ENCODE peak calls at places on chromosome X, in six cellular contexts. R is cardiac muscle cell, F is left ventricle myocardium superior, N is frontal cortex, A is lower lobe of right lung, U is bronchial epithelial cell. K is an unnamed sample.

GRCh38 chrX:44935640-44936039 is 62.7 kb downstream of the KDM6A start:
- DNase-seq in R (no peak), F (no peak), N (no peak), A (no peak), U (peak), K (peak)

GRCh38 chrX:104343408-104344129 is 88.8 kb upstream of the ESX1 start:
- DNase-seq in R (peak), F (no peak), N (no peak), A (no peak), U (peak), K (no peak)

GRCh38 chrX:53281321-53281822 is at the start of gene IQSEC2:
- DNase-seq in R (peak), F (peak), N (no peak), A (peak), U (peak), K (peak)

GRCh38 chrX:9258346-9259104 is 206.3 kb upstream of the TBL1X start:
- DNase-seq in R (no peak), F (no peak), N (no peak), A (no peak), U (no peak), K (no peak)

GRCh38 chrX:15336023-15336413 is 695 bp upstream of the PIGA start:
- DNase-seq in R (peak), F (no peak), N (no peak), A (peak), U (peak), K (peak)

GRCh38 chrX:49915352-49916222 is 6.8 kb upstream of the CLCN5 start:
- DNase-seq in R (peak), F (no peak), N (peak), A (no peak), U (peak), K (no peak)

GRCh38 chrX:153065389-153065788 is 6.9 kb upstream of the PNMA6A start:
- DNase-seq in R (no peak), F (no peak), N (no peak), A (no peak), U (no peak), K (no peak)

GRCh38 chrX:46727445-46727844 is 31.5 kb downstream of the SLC9A7 start:
- DNase-seq in R (no peak), F (no peak), N (no peak), A (no peak), U (no peak), K (peak)

GRCh38 chrX:40807384-40807783 is 72.0 kb upstream of the MED14 start:
- DNase-seq in R (no peak), F (no peak), N (no peak), A (no peak), U (no peak), K (no peak)

GRCh38 chrX:141638601-141639000 is 49.1 kb downstream of the SPANXA2 start:
- DNase-seq in R (no peak), F (no peak), N (no peak), A (no peak), U (no peak), K (no peak)

GRCh38 chrX:100980608-100981497 is 11.3 kb downstream of the ARL13A start:
- DNase-seq in R (no peak), F (no peak), N (no peak), A (peak), U (peak), K (no peak)

GRCh38 chrX:31340587-31340986 is 268.7 kb upstream of the FTHL17 start:
- DNase-seq in R (no peak), F (no peak), N (no peak), A (no peak), U (no peak), K (no peak)

GRCh38 chrX:18983711-18984380 is at the start of gene PHKA2:
- DNase-seq in R (peak), F (peak), N (no peak), A (peak), U (no peak), K (peak)

GRCh38 chrX:103376118-103376978 is at the start of gene BEX3:
- DNase-seq in R (peak), F (peak), N (peak), A (peak), U (no peak), K (peak)

GRCh38 chrX:154135458-154136229 is 8.4 kb upstream of the OPN1LW start:
- DNase-seq in R (no peak), F (no peak), N (no peak), A (no peak), U (no peak), K (no peak)

GRCh38 chrX:11105080-11105479 is 6.1 kb upstream of the HCCS start:
- DNase-seq in R (no peak), F (no peak), N (no peak), A (no peak), U (peak), K (no peak)

GRCh38 chrX:16466640-16467432 is 183.1 kb upstream of the S100G start:
- DNase-seq in R (no peak), F (no peak), N (no peak), A (no peak), U (peak), K (no peak)

GRCh38 chrX:154000051-154000450 is 19.7 kb downstream of the IRAK1 start:
- DNase-seq in R (no peak), F (no peak), N (no peak), A (no peak), U (peak), K (no peak)

GRCh38 chrX:8364369-8365141 is 100.1 kb upstream of the VCX3B start:
- DNase-seq in R (peak), F (peak), N (no peak), A (peak), U (peak), K (no peak)

GRCh38 chrX:13893826-13894225 is 76.9 kb upstream of the GPM6B start:
- DNase-seq in R (no peak), F (peak), N (no peak), A (no peak), U (no peak), K (no peak)

GRCh38 chrX:11412715-11413623 is 119.8 kb downstream of the AMELX start:
- DNase-seq in R (no peak), F (no peak), N (no peak), A (no peak), U (no peak), K (no peak)

GRCh38 chrX:34426334-34426733 is 230.8 kb downstream of the TMEM47 start:
- DNase-seq in R (peak), F (no peak), N (no peak), A (no peak), U (peak), K (peak)

GRCh38 chrX:42415636-42416035 is 362.3 kb downstream of the PPP1R2C start:
- DNase-seq in R (no peak), F (no peak), N (no peak), A (no peak), U (no peak), K (no peak)

GRCh38 chrX:20639115-20639514 is 372.4 kb upstream of the RPS6KA3 start:
- DNase-seq in R (no peak), F (no peak), N (no peak), A (no peak), U (no peak), K (no peak)

GRCh38 chrX:2374086-2374485 is 126.7 kb downstream of the DHRSX start:
- DNase-seq in R (no peak), F (no peak), N (no peak), A (no peak), U (no peak), K (no peak)

K was measured in T47D.